ENCODE peak calls at places on chromosomes 2 and 18, in four cellular contexts. I is K562, N is GM12878, G is SK-N-SH. D is an unnamed sample. For H3K4me1, the result is how much of the 10 kb centered on the place peaks cover.

GRCh38 chr2:236659758-236660150 is 90.1 kb downstream of the ACKR3 start:
- DNase-seq in I (no peak), N (no peak), G (no peak), D (no peak)

GRCh38 chr18:58896268-58896667 is 31.6 kb downstream of the ZNF532 start:
- DNase-seq in I (no peak), N (peak), G (no peak), D (no peak)

GRCh38 chr2:54149623-54150501 is 34.4 kb downstream of the ACYP2 start:
- DNase-seq in I (no peak), N (no peak), G (no peak), D (no peak)

GRCh38 chr2:10395893-10396292 is 52.2 kb downstream of the ODC1 start:
- DNase-seq in I (no peak), N (no peak), G (no peak), D (no peak)

GRCh38 chr2:11481426-11481788 is 15.4 kb upstream of the E2F6 start:
- DNase-seq in I (no peak), N (no peak), G (no peak), D (no peak)

GRCh38 chr2:12596771-12597170 is 120.0 kb upstream of the TRIB2 start:
- DNase-seq in I (no peak), N (no peak), G (no peak), D (no peak)

GRCh38 chr2:169715379-169716228 is 18.0 kb upstream of the KLHL23 start:
- DNase-seq in I (peak), N (no peak), G (peak), D (no peak)

GRCh38 chr2:159249955-159250723 is 36.4 kb downstream of the WDSUB1 start:
- DNase-seq in I (no peak), N (peak), G (no peak), D (no peak)

GRCh38 chr2:201158111-201158929 is 24.6 kb upstream of the CASP10 start:
- DNase-seq in I (peak), N (peak), G (peak), D (peak)

GRCh38 chr2:96485751-96486643 is 19.2 kb downstream of the NEURL3 start:
- DNase-seq in I (peak), N (peak), G (no peak), D (no peak)

GRCh38 chr2:234502285-234502918 is 5.5 kb upstream of the ARL4C start:
- DNase-seq in I (no peak), N (no peak), G (no peak), D (no peak)

GRCh38 chr2:45709137-45709536 is 57.7 kb downstream of the PRKCE start:
- DNase-seq in I (no peak), N (no peak), G (no peak), D (no peak)
- H3K4me1 ChIP-seq in I (under half), N (under half), G (under half), D (under half)

DNA sequence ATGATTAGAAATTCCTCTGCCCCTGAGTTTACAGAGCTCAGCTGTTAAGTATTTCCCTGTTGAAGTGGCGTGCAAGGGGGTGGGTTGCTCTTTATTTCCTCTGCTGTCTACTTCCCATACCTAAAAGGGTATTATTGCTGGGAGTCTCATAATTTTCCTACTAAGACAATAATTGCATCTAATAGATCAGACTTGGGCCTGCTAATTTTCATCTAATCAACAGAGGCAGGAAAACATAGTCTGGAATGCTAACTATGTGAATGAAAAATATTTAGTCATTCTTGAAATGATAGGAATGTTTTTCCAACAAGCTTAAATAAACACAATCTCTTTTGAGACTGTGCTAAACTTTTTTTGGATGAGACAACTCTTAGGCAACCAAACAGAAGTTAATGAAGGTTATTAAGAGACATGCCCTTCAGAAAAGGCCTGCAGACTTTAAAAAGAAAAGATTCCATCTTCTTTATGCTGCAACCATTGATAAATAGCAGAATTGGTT is 111.4 kb downstream of the FEZ2 start:
- DNase-seq in I (no peak), N (no peak), G (no peak), D (no peak)
- TF ChIP-seq GABPA in I (no peak), N (no peak), G (no peak), D (no peak)

GRCh38 chr2:126886201-126886905 is 12.3 kb upstream of the TEX51 start:
- DNase-seq in I (peak), N (no peak), G (no peak), D (peak)

GRCh38 chr2:126884861-126885481 is 13.7 kb upstream of the TEX51 start:
- DNase-seq in I (no peak), N (no peak), G (no peak), D (no peak)

GRCh38 chr2:126885701-126886121 is 13.0 kb upstream of the TEX51 start:
- DNase-seq in I (no peak), N (no peak), G (no peak), D (peak)

GRCh38 chr2:126887506-126887905 is 11.2 kb upstream of the TEX51 start:
- DNase-seq in I (no peak), N (no peak), G (no peak), D (no peak)

DNA sequence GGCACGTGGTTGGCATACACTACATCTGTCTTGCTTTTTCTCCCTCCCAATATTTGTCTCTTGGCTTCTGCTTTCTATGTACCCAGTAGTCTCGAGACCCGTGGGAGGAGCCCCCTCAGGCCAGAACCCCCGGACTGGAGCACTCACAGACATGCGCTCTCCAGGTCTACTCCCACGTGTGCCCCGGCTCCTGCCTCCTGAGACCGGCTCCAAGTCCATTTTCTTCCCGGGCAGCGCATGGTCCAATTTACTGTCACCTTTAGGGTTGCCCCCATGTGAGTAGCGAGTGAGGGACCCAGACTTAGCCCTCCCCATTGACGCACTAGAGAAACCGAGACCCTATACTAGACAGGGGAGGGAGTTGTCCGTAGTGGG is 11.8 kb upstream of the TEX51 start:
- DNase-seq in I (no peak), N (no peak), G (no peak), D (no peak)
- H3K4me3 ChIP-seq in I (no peak), N (no peak), G (no peak), D (no peak)

DNA sequence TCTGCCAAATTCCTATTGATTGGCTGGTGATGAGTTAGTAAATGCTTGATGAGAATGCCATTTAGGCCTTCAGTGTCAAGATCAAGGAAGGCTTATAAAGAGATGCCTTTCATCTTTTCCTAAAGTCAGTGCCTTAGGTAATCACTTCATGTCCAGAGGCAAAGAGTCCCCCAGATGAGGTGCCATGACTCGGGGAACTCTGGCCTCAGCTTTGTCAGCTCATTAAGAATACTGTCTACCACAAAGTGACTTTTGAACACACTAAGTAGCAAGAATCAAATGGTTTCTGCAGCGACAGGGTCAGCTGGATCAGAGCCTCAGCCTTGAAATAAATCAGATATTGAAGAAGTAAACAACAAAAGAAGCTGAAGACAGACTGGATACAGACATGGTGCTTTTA is 120.2 kb upstream of the SLC39A10 start:
- DNase-seq in I (no peak), N (no peak), G (no peak), D (no peak)
- H3K4me1 ChIP-seq in I (under half), N (under half), G (under half), D (under half)